ENCODE peak calls at places on chromosomes 13 and 19, in nine cellular contexts. U is ascending aorta; Q is CD4-positive, alpha-beta memory T cell; C is AG04450; G is hepatocyte; P is effector memory CD4-positive, alpha-beta T cell; H is Peyer's patch; O is vagina; S is GM23248. B is an unnamed sample.

GRCh38 chr13:35672611-35673010 is 196.1 kb upstream of the MAB21L1 start:
- DNase-seq in U (no peak), Q (no peak), C (no peak), G (no peak), P (no peak), H (no peak), O (no peak), S (peak; percentile 30), B (no peak)

GRCh38 chr19:36378625-36379509 is at the start of gene ZFP14:
- DNase-seq in U (peak; percentile 77), Q (peak; percentile 96), C (peak; percentile 83), G (peak; percentile 96), P (peak; percentile 85), H (peak; percentile 93), O (no peak), S (peak; percentile 96), B (peak; percentile 97)

GRCh38 chr19:8571006-8571411 is 6.2 kb downstream of the MYO1F start:
- DNase-seq in U (no peak), Q (peak; percentile 84), C (no peak), G (no peak), P (peak; percentile 43), H (peak; percentile 70), O (no peak), S (peak; percentile 92), B (no peak)

GRCh38 chr19:54160948-54161347 is 1.4 kb upstream of the LENG1 start:
- DNase-seq in U (no peak), Q (no peak), C (no peak), G (no peak), P (no peak), H (no peak), O (no peak), S (peak; percentile 32), B (no peak)

GRCh38 chr19:46861691-46862503 is 1.1 kb downstream of the ARHGAP35 start:
- DNase-seq in U (no peak), Q (no peak), C (no peak), G (no peak), P (no peak), H (no peak), O (no peak), S (peak; percentile 64), B (peak; percentile 41)

GRCh38 chr19:52142001-52142595 is 2.4 kb upstream of the ZNF616 start:
- DNase-seq in U (no peak), Q (no peak), C (no peak), G (no peak), P (no peak), H (no peak), O (no peak), S (no peak), B (no peak)

GRCh38 chr19:13796301-13797057 is 1.2 kb downstream of the ZSWIM4 start:
- DNase-seq in U (peak; percentile 59), Q (no peak), C (peak; percentile 86), G (peak; percentile 68), P (no peak), H (peak; percentile 36), O (no peak), S (peak; percentile 97), B (peak; percentile 84)

GRCh38 chr13:87052731-87053130 is 618.4 kb upstream of the SLITRK5 start:
- DNase-seq in U (no peak), Q (no peak), C (no peak), G (no peak), P (no peak), H (no peak), O (no peak), S (peak; percentile 62), B (no peak)

GRCh38 chr19:58277748-58278147 is 1.0 kb upstream of the ZNF8 start:
- DNase-seq in U (no peak), Q (no peak), C (no peak), G (no peak), P (no peak), H (no peak), O (no peak), S (peak; percentile 19), B (no peak)

GRCh38 chr19:58278156-58279041 is at the start of gene ZNF8:
- DNase-seq in U (peak; percentile 91), Q (peak; percentile 97), C (peak; percentile 97), G (peak; percentile 99), P (peak; percentile 91), H (peak; percentile 96), O (peak; percentile 96), S (peak; percentile 99), B (peak; percentile 99)

GRCh38 chr19:58277197-58277596 is 1.6 kb upstream of the ZNF8 start:
- DNase-seq in U (no peak), Q (no peak), C (no peak), G (no peak), P (no peak), H (no peak), O (no peak), S (no peak), B (no peak)

GRCh38 chr19:58279042-58279924 is 528 bp downstream of the ZNF8 start:
- DNase-seq in U (peak; percentile 21), Q (peak; percentile 60), C (peak; percentile 18), G (peak; percentile 80), P (peak; percentile 4), H (peak; percentile 46), O (no peak), S (peak; percentile 77), B (peak; percentile 77)

GRCh38 chr19:58279925-58280316 is 1.2 kb downstream of the ZNF8 start:
- DNase-seq in U (no peak), Q (no peak), C (no peak), G (no peak), P (no peak), H (no peak), O (no peak), S (no peak), B (no peak)
- H3K27ac ChIP-seq in U (no peak overlapping the region), Q (no peak overlapping the region), C (no peak overlapping the region), G (peak overlapping the region; percentile 88), P (no peak overlapping the region), H (no peak overlapping the region), O (no peak overlapping the region), S (peak overlapping the region; percentile 91), B (no peak overlapping the region)

GRCh38 chr19:56839665-56840451 is 668 bp downstream of the PEG3 start:
- DNase-seq in U (peak; percentile 87), Q (no peak), C (no peak), G (no peak), P (no peak), H (peak; percentile 44), O (peak; percentile 97), S (no peak), B (peak; percentile 98)

GRCh38 chr19:56842421-56842820 is 1.9 kb upstream of the PEG3 start:
- DNase-seq in U (no peak), Q (no peak), C (no peak), G (no peak), P (no peak), H (no peak), O (no peak), S (no peak), B (peak; percentile 50)

GRCh38 chr19:56838930-56839664 is 1.4 kb downstream of the PEG3 start:
- DNase-seq in U (peak; percentile 94), Q (no peak), C (no peak), G (no peak), P (no peak), H (peak; percentile 64), O (peak; percentile 99), S (peak; percentile 84), B (peak; percentile 99)

GRCh38 chr19:56841194-56841546 is 644 bp upstream of the PEG3 start:
- DNase-seq in U (no peak), Q (no peak), C (no peak), G (no peak), P (no peak), H (no peak), O (no peak), S (no peak), B (peak; percentile 74)

DNA sequence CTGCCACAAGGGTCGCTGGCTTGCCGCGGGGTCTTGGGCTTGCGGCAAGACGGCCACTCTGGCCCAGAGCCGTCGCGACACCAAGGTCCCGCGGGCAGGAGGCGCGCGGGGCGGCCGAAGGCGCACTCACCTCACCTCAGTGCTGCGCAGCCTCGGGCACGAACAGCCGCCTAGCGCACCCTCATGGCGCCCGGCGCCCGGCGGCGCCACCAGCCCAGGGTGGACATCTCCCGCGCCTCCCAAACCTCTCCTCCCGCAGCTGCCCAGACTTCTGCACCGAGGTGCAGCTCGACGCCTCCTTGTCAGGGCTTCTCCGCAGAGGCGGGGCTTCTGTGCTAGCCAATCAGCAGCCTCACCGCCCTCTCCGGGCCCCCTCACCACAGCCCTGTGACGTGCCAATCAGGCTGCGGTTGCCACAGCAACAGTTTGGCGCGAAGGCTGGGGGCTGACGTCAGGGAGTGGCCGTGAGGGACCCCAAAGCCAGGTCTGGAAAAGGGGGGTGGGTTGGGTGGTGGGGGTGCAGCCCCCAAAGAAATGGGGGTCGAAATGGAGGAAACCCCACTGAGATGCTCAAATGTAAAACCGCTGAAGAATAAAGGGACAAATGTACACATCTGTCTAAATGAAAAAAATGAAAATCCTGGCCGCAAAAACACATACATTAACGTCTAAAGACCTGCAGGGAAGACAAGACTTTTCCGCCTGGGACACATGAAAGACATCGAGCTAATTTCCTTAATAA is at the start of the genes PEG3 and ZIM2:
- DNase-seq in U (peak; percentile 12), Q (no peak), C (no peak), G (no peak), P (no peak), H (no peak), O (no peak), S (peak; percentile 35), B (peak; percentile 96)
- H3K4me3 ChIP-seq in U (peak within 1 kb of the TSS; percentile 70), Q (no peak within 1 kb of the TSS), C (no peak within 1 kb of the TSS), G (no peak within 1 kb of the TSS), P (no peak within 1 kb of the TSS), H (peak within 1 kb of the TSS; percentile 44), O (peak within 1 kb of the TSS; percentile 54), S (peak within 1 kb of the TSS; percentile 62), B (peak within 1 kb of the TSS; percentile 79)

DNA sequence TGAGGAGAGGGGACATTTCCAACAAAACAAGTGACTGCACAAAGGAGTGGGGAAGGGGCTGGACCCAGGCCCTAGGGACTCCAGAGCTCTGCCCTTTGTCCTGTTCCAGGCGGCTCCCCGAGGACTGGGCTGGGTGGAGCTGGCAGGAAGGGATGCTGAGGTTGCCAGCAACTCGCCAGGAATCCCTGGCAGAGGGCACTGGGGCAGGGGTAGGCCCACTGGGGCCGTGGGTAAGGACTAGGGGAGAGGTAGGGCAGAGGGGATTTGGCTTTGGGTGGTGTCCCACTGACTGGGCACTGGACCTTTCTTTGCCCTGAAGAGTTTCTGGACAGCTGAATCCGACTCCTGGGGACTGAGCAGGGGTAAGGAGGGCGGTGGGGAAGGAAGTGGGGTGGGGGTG is 7.9 kb downstream of the LIPE start:
- DNase-seq in U (no peak), Q (no peak), C (no peak), G (no peak), P (no peak), H (no peak), O (no peak), S (no peak), B (no peak)
- H3K27me3 ChIP-seq in U (no peaks in the 10 kb centered on the region), Q (no peaks in the 10 kb centered on the region), C (peaks cover 1% of the 10 kb centered on the region), G (no peaks in the 10 kb centered on the region), P (no peaks in the 10 kb centered on the region), H (no peaks in the 10 kb centered on the region), O (peaks cover 4% of the 10 kb centered on the region), S (no peaks in the 10 kb centered on the region), B (no peaks in the 10 kb centered on the region)

DNA sequence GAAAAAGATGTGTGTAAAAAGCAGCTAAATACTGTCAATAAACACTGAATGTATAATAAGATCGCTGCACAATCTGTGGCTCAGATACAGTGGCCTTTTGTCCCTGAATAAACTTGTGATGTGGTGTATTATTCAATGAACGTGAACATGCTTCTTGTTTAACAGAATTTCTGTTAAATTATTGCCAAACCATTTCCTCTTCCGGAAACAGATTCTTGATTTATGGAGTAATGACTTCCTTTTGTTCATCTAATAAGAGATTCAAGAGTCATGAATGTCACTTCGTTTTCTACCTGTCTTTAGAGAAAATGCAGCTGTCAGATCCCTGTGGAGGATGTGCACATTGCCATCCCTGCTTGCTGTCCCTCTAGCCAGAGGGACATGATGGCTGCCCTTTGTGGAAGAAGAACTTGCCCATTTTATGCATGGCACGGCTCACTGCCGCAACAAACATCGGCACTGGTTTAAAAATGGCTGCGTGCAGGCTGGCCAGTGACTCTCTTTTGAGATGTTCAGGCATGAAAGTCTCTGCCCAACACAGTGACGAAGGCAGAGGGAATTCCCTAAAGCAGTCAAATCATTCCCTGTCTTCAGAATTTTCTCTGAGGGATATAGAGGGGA is 3.1 kb upstream of the TNFSF13B start:
- DNase-seq in U (no peak), Q (no peak), C (no peak), G (no peak), P (no peak), H (no peak), O (no peak), S (no peak), B (no peak)
- H3K27ac ChIP-seq in U (no peak overlapping the region), Q (no peak overlapping the region), C (no peak overlapping the region), G (no peak overlapping the region), P (no peak overlapping the region), H (no peak overlapping the region), O (no peak overlapping the region), S (no peak overlapping the region), B (no peak overlapping the region)